ENCODE peak calls at places on chromosomes 5 and 9, in five cellular contexts. G, R, J, A and T are unnamed samples.

GRCh38 chr9:95435074-95435728 is 81.6 kb downstream of the PTCH1 start:
- DNase-seq in J (no peak), G (no peak), A (no peak), R (no peak), T (no peak)

GRCh38 chr9:130461218-130461630 is 16.5 kb downstream of the ASS1 start:
- DNase-seq in J (peak; percentile 69), R (peak; percentile 54), A (peak; percentile 57), G (no peak), T (peak; percentile 26)

GRCh38 chr5:151469386-151469785 is 22.0 kb downstream of the SLC36A1 start:
- DNase-seq in J (no peak), R (no peak), G (no peak), A (no peak), T (no peak)

GRCh38 chr9:108272350-108272899 is 583.4 kb downstream of the ACTL7B start:
- DNase-seq in G (no peak), R (no peak), A (peak; percentile 77), J (peak; percentile 46), T (no peak)

GRCh38 chr9:34121996-34122395 is 4.5 kb downstream of the DCAF12 start:
- DNase-seq in G (no peak), A (no peak), J (no peak), R (no peak), T (no peak)

GRCh38 chr9:761155-761792 is 80.2 kb upstream of the DMRT1 start:
- DNase-seq in J (no peak), R (no peak), G (no peak), A (no peak), T (no peak)

GRCh38 chr5:135225856-135226560 is 173.0 kb downstream of the MACROH2A1 start:
- DNase-seq in R (no peak), A (no peak), J (no peak), G (no peak), T (no peak)

GRCh38 chr5:88743231-88743879 is 139.6 kb downstream of the MEF2C start:
- DNase-seq in R (no peak), A (no peak), G (no peak), J (no peak), T (no peak)

GRCh38 chr9:69582018-69582417 is 90.2 kb downstream of the APBA1 start:
- DNase-seq in G (no peak), J (no peak), A (no peak), R (no peak), T (no peak)

GRCh38 chr5:132227485-132228240 is at the start of gene P4HA2:
- DNase-seq in A (peak; percentile 91), R (peak; percentile 40), G (peak; percentile 71), J (peak; percentile 87), T (peak; percentile 50)

GRCh38 chr9:33988219-33988890 is 60.3 kb downstream of the UBAP2 start:
- DNase-seq in R (peak; percentile 36), A (no peak), G (no peak), J (no peak), T (peak; percentile 15)

GRCh38 chr9:2427016-2427891 is 194.3 kb upstream of the VLDLR start:
- DNase-seq in R (no peak), A (no peak), J (peak; percentile 38), G (no peak), T (no peak)

GRCh38 chr5:132742158-132742557 is 4.8 kb upstream of the KIF3A start:
- DNase-seq in J (no peak), A (no peak), G (no peak), R (no peak), T (no peak)

GRCh38 chr9:136964171-136964689 is 12.2 kb downstream of the LCN12 start:
- DNase-seq in J (no peak), R (no peak), G (no peak), A (peak; percentile 88), T (no peak)

GRCh38 chr5:177132504-177133118 is 962 bp upstream of the NSD1 start:
- DNase-seq in A (no peak), J (peak; percentile 36), R (no peak), G (no peak), T (no peak)

GRCh38 chr5:69335341-69335975 is 2.9 kb upstream of the CCDC125 start:
- DNase-seq in A (no peak), J (no peak), R (no peak), G (no peak), T (no peak)